ENCODE peak calls at places on chromosome X, in nine cellular contexts. One of them, this sample, is unnamed.

GRCh38 chrX:31819455-31819854 is 747.6 kb upstream of the FTHL17 start:
- DNase-seq in GM23338: no peak
- DNase-seq in suprapubic skin: no peak
- DNase-seq in breast epithelium: no peak
- DNase-seq in vagina: no peak
- DNase-seq in H1: no peak
- DNase-seq in upper lobe of left lung: no peak
- DNase-seq in HL-60: no peak
- DNase-seq in transverse colon: no peak
- DNase-seq in this sample: no peak

GRCh38 chrX:39819921-39820849 is 277.6 kb downstream of the BCOR start:
- DNase-seq in GM23338: peak
- DNase-seq in suprapubic skin: no peak
- DNase-seq in breast epithelium: no peak
- DNase-seq in vagina: no peak
- DNase-seq in H1: no peak
- DNase-seq in upper lobe of left lung: peak
- DNase-seq in HL-60: no peak
- DNase-seq in transverse colon: no peak
- DNase-seq in this sample: peak

GRCh38 chrX:74293343-74293946 is 10.5 kb upstream of the ZCCHC13 start:
- DNase-seq in GM23338: peak
- DNase-seq in suprapubic skin: peak
- DNase-seq in breast epithelium: peak
- DNase-seq in vagina: no peak
- DNase-seq in H1: no peak
- DNase-seq in upper lobe of left lung: peak
- DNase-seq in HL-60: peak
- DNase-seq in transverse colon: peak
- DNase-seq in this sample: peak

GRCh38 chrX:19673334-19674040 is 158.2 kb upstream of the MAP3K15 start:
- DNase-seq in GM23338: no peak
- DNase-seq in suprapubic skin: no peak
- DNase-seq in breast epithelium: no peak
- DNase-seq in vagina: no peak
- DNase-seq in H1: no peak
- DNase-seq in upper lobe of left lung: no peak
- DNase-seq in HL-60: peak
- DNase-seq in transverse colon: peak
- DNase-seq in this sample: no peak

GRCh38 chrX:33285550-33285949 is 74.2 kb upstream of the DMD start:
- DNase-seq in GM23338: no peak
- DNase-seq in suprapubic skin: no peak
- DNase-seq in breast epithelium: no peak
- DNase-seq in vagina: no peak
- DNase-seq in H1: no peak
- DNase-seq in upper lobe of left lung: no peak
- DNase-seq in HL-60: no peak
- DNase-seq in transverse colon: no peak
- DNase-seq in this sample: no peak

GRCh38 chrX:102546818-102547493 is 30.4 kb upstream of the TMSB15A start:
- DNase-seq in GM23338: no peak
- DNase-seq in suprapubic skin: no peak
- DNase-seq in breast epithelium: no peak
- DNase-seq in vagina: no peak
- DNase-seq in H1: no peak
- DNase-seq in upper lobe of left lung: peak
- DNase-seq in HL-60: no peak
- DNase-seq in transverse colon: no peak
- DNase-seq in this sample: no peak

GRCh38 chrX:51860679-51861078 is 32.7 kb upstream of the MAGED1 start:
- DNase-seq in GM23338: peak
- DNase-seq in suprapubic skin: no peak
- DNase-seq in breast epithelium: no peak
- DNase-seq in vagina: no peak
- DNase-seq in H1: no peak
- DNase-seq in upper lobe of left lung: no peak
- DNase-seq in HL-60: peak
- DNase-seq in transverse colon: peak
- DNase-seq in this sample: no peak

GRCh38 chrX:39729834-39730670 is 367.7 kb downstream of the BCOR start:
- DNase-seq in GM23338: peak
- DNase-seq in suprapubic skin: no peak
- DNase-seq in breast epithelium: no peak
- DNase-seq in vagina: no peak
- DNase-seq in H1: no peak
- DNase-seq in upper lobe of left lung: peak
- DNase-seq in HL-60: no peak
- DNase-seq in transverse colon: no peak
- DNase-seq in this sample: no peak

GRCh38 chrX:32618154-32618553 is 593.2 kb downstream of the DMD start:
- DNase-seq in GM23338: no peak
- DNase-seq in suprapubic skin: no peak
- DNase-seq in breast epithelium: no peak
- DNase-seq in vagina: no peak
- DNase-seq in H1: no peak
- DNase-seq in upper lobe of left lung: no peak
- DNase-seq in HL-60: no peak
- DNase-seq in transverse colon: no peak
- DNase-seq in this sample: no peak

GRCh38 chrX:63350551-63350950 is 581 bp downstream of the SPIN4 start:
- DNase-seq in GM23338: peak
- DNase-seq in suprapubic skin: no peak
- DNase-seq in breast epithelium: no peak
- DNase-seq in vagina: no peak
- DNase-seq in H1: no peak
- DNase-seq in upper lobe of left lung: no peak
- DNase-seq in HL-60: peak
- DNase-seq in transverse colon: peak
- DNase-seq in this sample: no peak

GRCh38 chrX:39174761-39175417 is 373.6 kb downstream of the MID1IP1 start:
- DNase-seq in GM23338: no peak
- DNase-seq in suprapubic skin: no peak
- DNase-seq in breast epithelium: no peak
- DNase-seq in vagina: no peak
- DNase-seq in H1: no peak
- DNase-seq in upper lobe of left lung: no peak
- DNase-seq in HL-60: no peak
- DNase-seq in transverse colon: peak
- DNase-seq in this sample: no peak

GRCh38 chrX:113510586-113510985 is 670.0 kb upstream of the AMOT start:
- DNase-seq in GM23338: peak
- DNase-seq in suprapubic skin: no peak
- DNase-seq in breast epithelium: no peak
- DNase-seq in vagina: no peak
- DNase-seq in H1: no peak
- DNase-seq in upper lobe of left lung: no peak
- DNase-seq in HL-60: no peak
- DNase-seq in transverse colon: no peak
- DNase-seq in this sample: no peak

GRCh38 chrX:82038793-82039192 is 836.9 kb downstream of the SH3BGRL start:
- DNase-seq in GM23338: no peak
- DNase-seq in suprapubic skin: no peak
- DNase-seq in breast epithelium: no peak
- DNase-seq in vagina: no peak
- DNase-seq in H1: no peak
- DNase-seq in upper lobe of left lung: no peak
- DNase-seq in HL-60: no peak
- DNase-seq in transverse colon: no peak
- DNase-seq in this sample: no peak

GRCh38 chrX:108610141-108610540 is 126.2 kb downstream of the IRS4 start:
- DNase-seq in GM23338: no peak
- DNase-seq in suprapubic skin: no peak
- DNase-seq in breast epithelium: no peak
- DNase-seq in vagina: no peak
- DNase-seq in H1: no peak
- DNase-seq in upper lobe of left lung: no peak
- DNase-seq in HL-60: no peak
- DNase-seq in transverse colon: no peak
- DNase-seq in this sample: no peak

GRCh38 chrX:129529685-129530281 is 6.5 kb upstream of the SMARCA1 start:
- DNase-seq in GM23338: no peak
- DNase-seq in suprapubic skin: no peak
- DNase-seq in breast epithelium: no peak
- DNase-seq in vagina: no peak
- DNase-seq in H1: no peak
- DNase-seq in upper lobe of left lung: no peak
- DNase-seq in HL-60: no peak
- DNase-seq in transverse colon: no peak
- DNase-seq in this sample: no peak

GRCh38 chrX:133983974-133984578 is 1.3 kb downstream of the GPC3 start:
- DNase-seq in GM23338: peak
- DNase-seq in suprapubic skin: no peak
- DNase-seq in breast epithelium: no peak
- DNase-seq in vagina: no peak
- DNase-seq in H1: no peak
- DNase-seq in upper lobe of left lung: peak
- DNase-seq in HL-60: no peak
- DNase-seq in transverse colon: no peak
- DNase-seq in this sample: no peak

GRCh38 chrX:108169768-108170167 is 78.2 kb downstream of the ATG4A start:
- DNase-seq in GM23338: no peak
- DNase-seq in suprapubic skin: no peak
- DNase-seq in breast epithelium: no peak
- DNase-seq in vagina: peak
- DNase-seq in H1: no peak
- DNase-seq in upper lobe of left lung: no peak
- DNase-seq in HL-60: no peak
- DNase-seq in transverse colon: no peak
- DNase-seq in this sample: no peak

GRCh38 chrX:68995780-68996551 is 167.1 kb downstream of the EFNB1 start:
- DNase-seq in GM23338: no peak
- DNase-seq in suprapubic skin: no peak
- DNase-seq in breast epithelium: no peak
- DNase-seq in vagina: peak
- DNase-seq in H1: no peak
- DNase-seq in upper lobe of left lung: peak
- DNase-seq in HL-60: no peak
- DNase-seq in transverse colon: peak
- DNase-seq in this sample: no peak

DNA sequence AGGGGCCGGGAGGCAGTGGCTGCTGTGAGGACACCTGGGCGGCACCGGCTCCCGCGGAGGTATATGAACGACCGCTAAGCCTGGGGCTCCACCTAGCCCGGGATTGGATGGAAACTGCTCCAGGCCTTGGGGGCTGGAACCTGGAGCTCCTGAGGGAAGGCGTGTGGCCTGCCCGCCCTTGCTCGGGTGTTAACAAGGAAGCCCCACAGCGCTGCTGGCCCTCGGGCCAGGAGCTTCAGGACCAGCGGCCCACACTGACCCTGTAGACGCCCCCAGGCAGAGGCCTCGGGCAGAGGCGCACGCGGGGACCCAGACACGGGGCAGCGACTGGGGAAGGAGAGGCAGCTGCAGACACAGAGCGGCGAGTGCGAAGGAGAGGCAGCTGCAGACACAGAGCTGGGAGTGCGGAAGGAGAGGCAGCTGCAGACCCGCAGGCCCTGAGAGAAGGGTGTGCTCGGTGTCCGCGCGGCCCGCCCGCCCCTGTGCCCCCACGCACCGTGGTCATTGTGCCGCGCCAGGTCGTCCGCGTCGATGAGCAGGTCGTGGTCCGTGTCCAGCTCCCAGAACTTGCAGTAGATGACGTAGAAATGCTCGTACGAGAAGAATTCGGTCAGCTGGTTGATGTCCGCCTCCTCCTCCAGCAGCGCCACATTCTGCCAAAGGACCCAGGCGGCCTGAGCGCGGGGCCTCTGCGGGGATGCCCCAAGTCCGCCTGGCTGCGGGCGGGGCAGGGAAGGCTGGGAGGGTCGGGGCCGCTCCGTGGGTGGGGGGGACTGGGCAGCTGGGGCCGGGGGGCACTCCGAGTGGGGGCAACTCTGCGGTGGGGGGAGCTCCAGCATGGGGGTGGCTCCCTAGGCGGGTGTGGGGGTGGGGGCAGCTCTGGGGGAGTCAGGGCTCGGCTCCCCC is 26.7 kb upstream of the GTPBP6 start:
- DNase-seq in GM23338: no peak
- DNase-seq in suprapubic skin: peak
- DNase-seq in breast epithelium: no peak
- DNase-seq in vagina: no peak
- DNase-seq in H1: no peak
- DNase-seq in upper lobe of left lung: peak
- DNase-seq in HL-60: no peak
- DNase-seq in transverse colon: no peak
- DNase-seq in this sample: no peak
- TF ChIP-seq POLR2AphosphoS5 in GM23338: no peak
- TF ChIP-seq POLR2AphosphoS5 in suprapubic skin: no peak
- TF ChIP-seq POLR2AphosphoS5 in breast epithelium: no peak
- TF ChIP-seq POLR2AphosphoS5 in vagina: no peak
- TF ChIP-seq POLR2AphosphoS5 in H1: no peak
- TF ChIP-seq POLR2AphosphoS5 in upper lobe of left lung: no peak
- TF ChIP-seq POLR2AphosphoS5 in HL-60: no peak
- TF ChIP-seq POLR2AphosphoS5 in transverse colon: no peak
- TF ChIP-seq POLR2AphosphoS5 in this sample: no peak

DNA sequence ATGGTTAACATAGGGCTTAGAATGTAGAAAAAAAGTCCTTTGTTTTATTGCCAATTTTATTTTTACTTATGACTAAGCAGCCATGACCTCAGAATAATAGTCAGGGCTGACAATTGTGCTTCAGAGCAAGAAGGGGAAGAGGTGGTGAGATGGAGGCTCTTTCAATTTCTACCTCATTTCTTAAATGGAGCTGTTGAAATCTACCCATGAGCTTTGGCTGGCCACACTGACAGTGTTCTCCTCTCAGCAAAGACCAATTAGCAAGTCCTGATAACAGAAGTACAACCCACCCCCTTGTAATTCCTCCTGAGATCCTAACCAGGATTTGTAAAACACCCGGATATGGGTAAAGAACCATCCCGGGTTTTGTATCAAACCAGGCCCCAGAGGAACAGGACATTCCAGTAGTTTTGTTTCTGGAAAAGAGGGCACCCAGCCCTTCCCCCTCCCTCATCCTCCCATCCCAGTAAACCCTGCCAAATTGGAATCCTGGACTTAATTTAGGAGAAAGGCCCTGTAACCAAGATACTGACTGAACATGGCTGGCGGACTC is at the start of gene HEPH:
- DNase-seq in GM23338: peak
- DNase-seq in suprapubic skin: no peak
- DNase-seq in breast epithelium: no peak
- DNase-seq in vagina: no peak
- DNase-seq in H1: peak
- DNase-seq in upper lobe of left lung: no peak
- DNase-seq in HL-60: no peak
- DNase-seq in transverse colon: peak
- DNase-seq in this sample: no peak
- TF ChIP-seq POLR2AphosphoS5 in GM23338: no peak
- TF ChIP-seq POLR2AphosphoS5 in suprapubic skin: no peak
- TF ChIP-seq POLR2AphosphoS5 in breast epithelium: no peak
- TF ChIP-seq POLR2AphosphoS5 in vagina: no peak
- TF ChIP-seq POLR2AphosphoS5 in H1: no peak
- TF ChIP-seq POLR2AphosphoS5 in upper lobe of left lung: no peak
- TF ChIP-seq POLR2AphosphoS5 in HL-60: no peak
- TF ChIP-seq POLR2AphosphoS5 in transverse colon: peak
- TF ChIP-seq POLR2AphosphoS5 in this sample: no peak

GRCh38 chrX:49202022-49202421 is 2.0 kb upstream of the SYP start:
- DNase-seq in GM23338: no peak
- DNase-seq in suprapubic skin: no peak
- DNase-seq in breast epithelium: no peak
- DNase-seq in vagina: no peak
- DNase-seq in H1: no peak
- DNase-seq in upper lobe of left lung: no peak
- DNase-seq in HL-60: no peak
- DNase-seq in transverse colon: no peak
- DNase-seq in this sample: no peak
- TF ChIP-seq POLR2AphosphoS5 in GM23338: no peak
- TF ChIP-seq POLR2AphosphoS5 in suprapubic skin: no peak
- TF ChIP-seq POLR2AphosphoS5 in breast epithelium: no peak
- TF ChIP-seq POLR2AphosphoS5 in vagina: no peak
- TF ChIP-seq POLR2AphosphoS5 in H1: no peak
- TF ChIP-seq POLR2AphosphoS5 in upper lobe of left lung: no peak
- TF ChIP-seq POLR2AphosphoS5 in HL-60: no peak
- TF ChIP-seq POLR2AphosphoS5 in transverse colon: no peak
- TF ChIP-seq POLR2AphosphoS5 in this sample: no peak

GRCh38 chrX:153646620-153647373 is at the start of gene DUSP9:
- DNase-seq in GM23338: peak
- DNase-seq in suprapubic skin: peak
- DNase-seq in breast epithelium: no peak
- DNase-seq in vagina: no peak
- DNase-seq in H1: no peak
- DNase-seq in upper lobe of left lung: peak
- DNase-seq in HL-60: no peak
- DNase-seq in transverse colon: no peak
- DNase-seq in this sample: peak
- TF ChIP-seq POLR2AphosphoS5 in GM23338: no peak
- TF ChIP-seq POLR2AphosphoS5 in suprapubic skin: no peak
- TF ChIP-seq POLR2AphosphoS5 in breast epithelium: no peak
- TF ChIP-seq POLR2AphosphoS5 in vagina: no peak
- TF ChIP-seq POLR2AphosphoS5 in H1: no peak
- TF ChIP-seq POLR2AphosphoS5 in upper lobe of left lung: no peak
- TF ChIP-seq POLR2AphosphoS5 in HL-60: no peak
- TF ChIP-seq POLR2AphosphoS5 in transverse colon: no peak
- TF ChIP-seq POLR2AphosphoS5 in this sample: no peak